ENCODE peak calls at places on chromosomes 7 and 10, in five cellular contexts. A, S, D, N and H are unnamed samples.
A peak's percentile ranks its signal among the peaks of the same experiment; 100 is the strongest.

GRCh38 chr10:10394933-10395658 is 622.6 kb upstream of the CELF2 start:
- DNase-seq in A (no peak), S (no peak), D (no peak), N (no peak), H (no peak)

GRCh38 chr10:4023997-4024396 is 239.0 kb upstream of the KLF6 start:
- DNase-seq in A (no peak), S (no peak), D (no peak), N (no peak), H (no peak)

GRCh38 chr7:151060416-151061234 is 1.2 kb downstream of the SLC4A2 start:
- DNase-seq in A (no peak), S (peak; percentile 80), D (no peak), N (peak; percentile 79), H (no peak)

GRCh38 chr10:91316486-91316885 is 93.7 kb upstream of the HECTD2 start:
- DNase-seq in A (no peak), S (no peak), D (no peak), N (no peak), H (no peak)

GRCh38 chr10:82377608-82378007 is 502.6 kb downstream of the NRG3 start:
- DNase-seq in A (no peak), S (no peak), D (no peak), N (no peak), H (no peak)

GRCh38 chr10:26781797-26782196 is 79.0 kb downstream of the ABI1 start:
- DNase-seq in A (no peak), S (no peak), D (no peak), N (no peak), H (no peak)

GRCh38 chr7:85215098-85215497 is 28.2 kb upstream of the SEMA3D start:
- DNase-seq in A (no peak), S (no peak), D (no peak), N (no peak), H (no peak)

GRCh38 chr10:34018129-34018528 is 683.7 kb upstream of the NRP1 start:
- DNase-seq in A (no peak), S (no peak), D (no peak), N (no peak), H (no peak)

DNA sequence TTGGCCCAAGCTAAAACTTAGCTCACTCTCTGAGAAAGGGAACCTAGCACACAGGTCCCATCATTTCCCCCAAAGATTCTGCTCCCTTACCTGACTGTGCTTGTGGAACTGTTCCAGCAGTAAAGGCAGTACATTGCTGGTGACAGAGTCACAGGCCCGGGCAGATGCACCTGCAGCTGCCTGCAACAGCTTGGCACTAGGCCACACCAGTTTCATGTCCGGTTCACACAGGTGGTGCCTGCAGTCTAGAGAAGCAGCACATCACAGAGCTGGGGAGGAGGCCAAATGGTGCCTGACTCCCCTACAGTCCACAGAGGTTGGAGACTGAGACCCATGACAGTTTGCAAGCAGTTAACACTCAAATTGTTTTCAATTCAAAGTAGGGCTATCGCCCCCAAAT is 22.2 kb downstream of the ZDHHC16 start:
- DNase-seq in A (no peak), S (no peak), D (peak; percentile 96), N (no peak), H (peak; percentile 38)
- H3K36me3 ChIP-seq in A (peaks cover 31% of the 10 kb centered on the region), S (peaks cover 99% of the 10 kb centered on the region), D (peaks cover 13% of the 10 kb centered on the region), N (peaks cover 86% of the 10 kb centered on the region), H (peaks cover 13% of the 10 kb centered on the region)

GRCh38 chr7:131083781-131084180 is 243.9 kb upstream of the MKLN1 start:
- DNase-seq in A (no peak), S (no peak), D (no peak), N (no peak), H (no peak)
- H3K36me3 ChIP-seq in A (peaks cover 2% of the 10 kb centered on the region), S (peaks cover 17% of the 10 kb centered on the region), D (no peaks in the 10 kb centered on the region), N (no peaks in the 10 kb centered on the region), H (no peaks in the 10 kb centered on the region)

DNA sequence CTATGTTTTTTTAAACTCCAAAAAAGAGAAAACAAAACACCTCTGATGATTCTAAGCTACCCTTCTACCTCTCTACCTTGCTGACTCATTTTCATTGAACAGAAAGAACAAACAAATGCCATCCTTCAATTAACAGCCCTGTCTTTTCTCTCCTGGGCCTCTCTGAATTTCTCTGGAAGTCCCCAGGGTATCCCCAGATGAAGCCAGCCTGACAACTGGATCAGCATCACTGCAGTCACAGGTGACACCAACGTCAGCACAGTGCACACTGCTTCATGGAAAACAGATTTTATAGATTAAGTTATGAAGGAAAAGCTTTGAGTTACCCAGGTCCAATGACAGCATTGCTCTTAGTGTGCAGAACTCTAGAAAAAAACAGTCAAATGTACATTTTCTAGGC is 5.7 kb downstream of the HUS1 start:
- DNase-seq in A (no peak), S (no peak), D (no peak), N (no peak), H (no peak)
- H3K36me3 ChIP-seq in A (peaks cover 18% of the 10 kb centered on the region), S (peaks cover 75% of the 10 kb centered on the region), D (peaks cover 20% of the 10 kb centered on the region), N (peaks cover 69% of the 10 kb centered on the region), H (peaks cover 6% of the 10 kb centered on the region)

DNA sequence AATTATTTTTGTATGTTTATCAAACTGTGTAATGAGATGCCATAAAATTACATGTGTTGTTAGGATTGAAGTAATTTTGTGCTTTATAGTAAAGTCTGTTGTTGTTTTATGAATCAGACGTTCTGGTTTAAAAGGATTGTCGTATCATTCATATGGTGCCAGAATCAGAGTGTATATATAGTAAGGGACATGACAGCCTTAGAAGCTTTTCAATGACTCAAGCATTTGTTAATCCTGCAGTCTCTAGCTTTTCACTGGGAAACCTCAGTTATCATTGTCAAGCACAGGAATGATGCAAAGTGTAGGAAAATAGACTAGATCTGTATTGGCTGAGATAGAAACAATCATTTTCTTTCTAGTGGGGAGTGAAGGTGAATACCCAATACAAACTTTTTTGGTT is 57.5 kb downstream of the TRRAP start:
- DNase-seq in A (no peak), S (no peak), D (no peak), N (no peak), H (no peak)
- H3K36me3 ChIP-seq in A (peaks cover 24% of the 10 kb centered on the region), S (peaks cover 100% of the 10 kb centered on the region), D (peaks cover 17% of the 10 kb centered on the region), N (peaks cover 97% of the 10 kb centered on the region), H (peaks cover 32% of the 10 kb centered on the region)

DNA sequence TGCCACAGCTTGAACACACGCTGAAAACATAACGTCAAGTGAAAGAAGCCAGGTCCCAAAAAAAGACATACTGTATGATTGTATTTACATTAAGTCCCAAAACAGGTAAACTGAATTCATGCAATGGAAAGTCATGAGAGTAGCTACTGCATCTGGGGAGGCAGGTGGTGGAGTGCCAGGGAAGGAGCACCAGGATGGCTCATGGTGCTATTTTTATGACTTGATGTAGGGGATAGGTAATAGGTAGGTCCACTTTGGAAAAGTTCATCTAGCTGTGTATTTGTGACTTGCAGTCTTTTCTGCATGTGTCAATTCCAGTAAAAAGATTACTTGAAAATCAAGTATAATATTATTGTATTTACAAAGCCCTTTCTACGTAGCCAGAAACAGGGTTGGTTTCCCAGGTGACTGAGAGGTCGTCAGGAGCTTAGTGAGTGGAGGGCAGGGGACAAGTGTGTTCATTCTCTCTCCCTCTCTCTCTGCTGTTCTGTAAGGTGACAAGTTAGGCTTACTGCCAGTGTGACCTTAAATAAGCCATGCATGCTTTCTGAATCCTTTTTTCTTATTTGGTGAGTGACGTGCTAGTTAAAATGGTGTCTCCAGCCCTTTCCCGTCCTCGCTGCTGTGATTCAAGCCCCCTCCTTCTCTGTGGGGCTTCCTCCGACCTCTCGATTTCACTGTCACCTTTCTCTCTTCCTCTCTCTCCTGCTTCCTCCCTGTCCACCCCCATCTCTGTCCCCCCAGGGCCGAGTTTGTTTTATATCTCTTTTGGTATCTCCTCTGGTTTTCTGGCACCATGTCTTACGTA is 9.4 kb upstream of the PRKCQ start:
- DNase-seq in A (no peak), S (no peak), D (no peak), N (no peak), H (no peak)
- H3K36me3 ChIP-seq in A (no peaks in the 10 kb centered on the region), S (no peaks in the 10 kb centered on the region), D (no peaks in the 10 kb centered on the region), N (no peaks in the 10 kb centered on the region), H (no peaks in the 10 kb centered on the region)

GRCh38 chr10:103621778-103622115 is 128.2 kb downstream of the NEURL1 start:
- DNase-seq in A (no peak), S (no peak), D (no peak), N (no peak), H (no peak)
- H3K36me3 ChIP-seq in A (peaks cover 61% of the 10 kb centered on the region), S (peaks cover 45% of the 10 kb centered on the region), D (no peaks in the 10 kb centered on the region), N (no peaks in the 10 kb centered on the region), H (no peaks in the 10 kb centered on the region)

GRCh38 chr10:74433595-74433956 is 282.6 kb downstream of the ADK start:
- DNase-seq in A (no peak), S (no peak), D (no peak), N (no peak), H (no peak)
- H3K36me3 ChIP-seq in A (no peaks in the 10 kb centered on the region), S (no peaks in the 10 kb centered on the region), D (no peaks in the 10 kb centered on the region), N (no peaks in the 10 kb centered on the region), H (no peaks in the 10 kb centered on the region)

GRCh38 chr7:6651866-6652445 is 14.8 kb downstream of the ZNF316 start:
- DNase-seq in A (no peak), S (peak; percentile 59), D (no peak), N (peak; percentile 4), H (no peak)
- H3K36me3 ChIP-seq in A (peaks cover 24% of the 10 kb centered on the region), S (peaks cover 35% of the 10 kb centered on the region), D (no peaks in the 10 kb centered on the region), N (peaks cover 72% of the 10 kb centered on the region), H (peaks cover 4% of the 10 kb centered on the region)